ENCODE peak calls at places on chromosomes 6 and 20, in eight cellular contexts. E is ascending aorta, H is esophagus muscularis mucosa, P is tibial nerve, O is WERI-Rb-1, N is WTC11, R is mucosa of descending colon, D is uterus. U is an unnamed sample.

GRCh38 chr6:154241570-154241969 is 115.0 kb downstream of the IPCEF1 start:
- DNase-seq in E (no peak), H (no peak), P (no peak), O (no peak), N (no peak), R (no peak), D (no peak), U (no peak)

GRCh38 chr20:60095456-60095855 is 137.2 kb downstream of the CDH26 start:
- DNase-seq in E (no peak), H (no peak), P (peak; percentile 31), O (no peak), N (no peak), R (no peak), D (no peak), U (no peak)

GRCh38 chr20:38426006-38426405 is 9.1 kb downstream of the SNHG17 start:
- DNase-seq in E (peak; percentile 70), H (no peak), P (no peak), O (no peak), N (no peak), R (no peak), D (no peak), U (no peak)

GRCh38 chr6:70790483-70790882 is 122.8 kb downstream of the SMAP1 start:
- DNase-seq in E (no peak), H (no peak), P (no peak), O (no peak), N (no peak), R (no peak), D (no peak), U (no peak)

GRCh38 chr6:89999154-89999553 is 104.9 kb downstream of the GJA10 start:
- DNase-seq in E (no peak), H (peak; percentile 45), P (peak; percentile 39), O (peak; percentile 48), N (no peak), R (peak; percentile 82), D (peak; percentile 51), U (no peak)

GRCh38 chr20:38145094-38146075 is 19.7 kb downstream of the TGM2 start:
- DNase-seq in E (no peak), H (no peak), P (no peak), O (no peak), N (no peak), R (no peak), D (peak; percentile 78), U (no peak)

GRCh38 chr6:736657-737446 is 43.9 kb upstream of the EXOC2 start:
- DNase-seq in E (no peak), H (peak; percentile 74), P (no peak), O (no peak), N (no peak), R (no peak), D (no peak), U (no peak)

GRCh38 chr20:5215592-5216304 is 88.9 kb downstream of the CDS2 start:
- DNase-seq in E (no peak), H (no peak), P (no peak), O (no peak), N (no peak), R (no peak), D (no peak), U (peak; percentile 29)

GRCh38 chr6:161038229-161039003 is 46.8 kb downstream of the MAP3K4 start:
- DNase-seq in E (no peak), H (no peak), P (no peak), O (no peak), N (no peak), R (peak; percentile 33), D (peak; percentile 55), U (no peak)

GRCh38 chr6:43115365-43115764 is 39.3 kb downstream of the PTK7 start:
- DNase-seq in E (no peak), H (no peak), P (no peak), O (peak; percentile 47), N (no peak), R (no peak), D (no peak), U (no peak)

GRCh38 chr6:31776961-31777666 is at the start of gene VWA7:
- DNase-seq in E (peak; percentile 73), H (no peak), P (no peak), O (peak; percentile 80), N (peak; percentile 35), R (peak; percentile 84), D (peak; percentile 90), U (no peak)

GRCh38 chr6:134035823-134036296 is 16.6 kb downstream of the SLC2A12 start:
- DNase-seq in E (no peak), H (no peak), P (no peak), O (no peak), N (no peak), R (no peak), D (no peak), U (no peak)

GRCh38 chr20:61753196-61753942 is 312.3 kb downstream of the TAF4 start:
- DNase-seq in E (no peak), H (no peak), P (no peak), O (no peak), N (no peak), R (no peak), D (no peak), U (no peak)

GRCh38 chr6:76230711-76231110 is 158.2 kb upstream of the IMPG1 start:
- DNase-seq in E (no peak), H (no peak), P (no peak), O (peak; percentile 80), N (peak; percentile 18), R (no peak), D (no peak), U (no peak)

GRCh38 chr6:163893609-163894189 is 479.2 kb downstream of the QKI start:
- DNase-seq in E (no peak), H (no peak), P (no peak), O (no peak), N (no peak), R (no peak), D (no peak), U (no peak)

GRCh38 chr6:82073484-82073883 is 174.1 kb downstream of the IBTK start:
- DNase-seq in E (no peak), H (no peak), P (no peak), O (peak; percentile 30), N (no peak), R (no peak), D (no peak), U (no peak)

GRCh38 chr20:57525328-57526053 is 551 bp upstream of the CTCFL start:
- DNase-seq in E (no peak), H (no peak), P (no peak), O (no peak), N (no peak), R (no peak), D (no peak), U (no peak)

GRCh38 chr20:38635721-38636285 is 34.2 kb downstream of the ARHGAP40 start:
- DNase-seq in E (no peak), H (no peak), P (no peak), O (peak; percentile 37), N (no peak), R (no peak), D (no peak), U (no peak)

GRCh38 chr6:31401403-31401802 is 2.0 kb upstream of the MICA start:
- DNase-seq in E (peak; percentile 81), H (no peak), P (no peak), O (no peak), N (no peak), R (no peak), D (peak; percentile 72), U (no peak)

GRCh38 chr6:106324726-106325335 is 729 bp downstream of the ATG5 start:
- DNase-seq in E (no peak), H (no peak), P (no peak), O (no peak), N (no peak), R (no peak), D (no peak), U (no peak)

GRCh38 chr20:38997622-38998021 is 35.5 kb downstream of the DHX35 start:
- DNase-seq in E (no peak), H (no peak), P (no peak), O (no peak), N (no peak), R (no peak), D (no peak), U (no peak)

GRCh38 chr6:150352321-150353296 is 16.2 kb upstream of the IYD start:
- DNase-seq in E (peak; percentile 13), H (no peak), P (no peak), O (no peak), N (no peak), R (no peak), D (no peak), U (no peak)

GRCh38 chr20:31720486-31721407 is 1.9 kb downstream of the BCL2L1 start:
- DNase-seq in E (peak; percentile 48), H (no peak), P (no peak), O (no peak), N (no peak), R (peak; percentile 64), D (no peak), U (no peak)
- TF ChIP-seq CTCF in E (no peak), H (no peak), P (no peak), O (peak; percentile 6), N (no peak), R (no peak), D (no peak), U (no peak)

GRCh38 chr6:159633196-159633595 is 59.8 kb downstream of the SOD2 start:
- DNase-seq in E (no peak), H (no peak), P (no peak), O (peak; percentile 27), N (peak; percentile 32), R (no peak), D (no peak), U (no peak)
- TF ChIP-seq CTCF in E (no peak), H (peak; percentile 11), P (no peak), O (peak; percentile 58), N (peak; percentile 41), R (no peak), D (no peak), U (peak; percentile 16)

GRCh38 chr20:12570371-12570770 is 438.4 kb upstream of the SPTLC3 start:
- DNase-seq in E (no peak), H (no peak), P (no peak), O (peak; percentile 82), N (peak; percentile 71), R (peak; percentile 37), D (no peak), U (no peak)
- TF ChIP-seq CTCF in E (no peak), H (no peak), P (peak; percentile 18), O (peak; percentile 81), N (peak; percentile 60), R (peak; percentile 26), D (no peak), U (no peak)

GRCh38 chr6:132023490-132023889 is 72.3 kb upstream of the CCN2 start:
- DNase-seq in E (no peak), H (no peak), P (no peak), O (no peak), N (peak; percentile 16), R (no peak), D (no peak), U (no peak)
- TF ChIP-seq CTCF in E (no peak), H (no peak), P (no peak), O (no peak), N (no peak), R (no peak), D (no peak), U (no peak)

GRCh38 chr6:55304747-55305146 is 22.5 kb upstream of the GFRAL start:
- DNase-seq in E (no peak), H (no peak), P (no peak), O (no peak), N (no peak), R (no peak), D (no peak), U (no peak)
- TF ChIP-seq CTCF in E (no peak), H (no peak), P (no peak), O (no peak), N (no peak), R (no peak), D (no peak), U (no peak)

GRCh38 chr6:68572525-68572924 is 62.6 kb upstream of the ADGRB3 start:
- DNase-seq in E (no peak), H (no peak), P (no peak), O (peak; percentile 71), N (peak; percentile 63), R (no peak), D (no peak), U (no peak)
- TF ChIP-seq CTCF in E (peak; percentile 17), H (no peak), P (peak; percentile 13), O (peak; percentile 76), N (peak; percentile 58), R (no peak), D (no peak), U (no peak)